ENCODE peak calls at places on chromosomes 16 and 17, in eight cellular contexts. Q is NCI-H1105; E is NAMALWA; U is NCI-H187; F is activated naive CD4-positive, alpha-beta T cell; V is right cardiac atrium; L is A172; K is NCI-H69. M is an unnamed sample.

GRCh38 chr16:2308089-2308962 is 32.2 kb downstream of the ABCA3 start:
- DNase-seq in Q (no peak), E (no peak), U (peak), F (no peak), V (no peak), L (no peak), K (no peak), M (no peak)

GRCh38 chr17:39823407-39824054 is 40.6 kb downstream of the IKZF3 start:
- DNase-seq in Q (no peak), E (peak), U (no peak), F (no peak), V (no peak), L (no peak), K (no peak), M (no peak)

GRCh38 chr17:14334261-14334860 is 33.5 kb downstream of the HS3ST3B1 start:
- DNase-seq in Q (no peak), E (no peak), U (no peak), F (no peak), V (no peak), L (no peak), K (no peak), M (no peak)

GRCh38 chr17:3857261-3858105 is 11.4 kb upstream of the NCBP3 start:
- DNase-seq in Q (no peak), E (no peak), U (no peak), F (no peak), V (peak), L (no peak), K (no peak), M (no peak)

GRCh38 chr17:28552201-28552999 is at the start of gene UNC119:
- DNase-seq in Q (peak), E (peak), U (peak), F (no peak), V (peak), L (peak), K (peak), M (peak)

GRCh38 chr17:81309140-81309858 is 14.2 kb upstream of the SLC38A10 start:
- DNase-seq in Q (no peak), E (peak), U (no peak), F (no peak), V (peak), L (peak), K (peak), M (no peak)

GRCh38 chr17:57084802-57085447 is at the start of gene AKAP1:
- DNase-seq in Q (peak), E (peak), U (peak), F (peak), V (peak), L (peak), K (peak), M (peak)

GRCh38 chr17:29116652-29117439 is 63.4 kb downstream of the MYO18A start:
- DNase-seq in Q (peak), E (peak), U (no peak), F (peak), V (peak), L (peak), K (peak), M (peak)

GRCh38 chr16:48318630-48319029 is 66.6 kb downstream of the SIAH1 start:
- DNase-seq in Q (no peak), E (peak), U (no peak), F (no peak), V (no peak), L (no peak), K (no peak), M (no peak)

GRCh38 chr17:59093702-59094231 is 12.9 kb downstream of the TRIM37 start:
- DNase-seq in Q (no peak), E (no peak), U (no peak), F (no peak), V (no peak), L (peak), K (no peak), M (no peak)

GRCh38 chr16:46765050-46765449 is 16.9 kb upstream of the MYLK3 start:
- DNase-seq in Q (no peak), E (no peak), U (no peak), F (no peak), V (no peak), L (peak), K (no peak), M (no peak)

GRCh38 chr17:66782866-66783265 is 52.1 kb upstream of the CACNG5 start:
- DNase-seq in Q (no peak), E (no peak), U (no peak), F (no peak), V (no peak), L (no peak), K (no peak), M (no peak)

GRCh38 chr16:54783226-54783625 is 147.4 kb upstream of the IRX5 start:
- DNase-seq in Q (no peak), E (no peak), U (no peak), F (no peak), V (no peak), L (no peak), K (no peak), M (no peak)

GRCh38 chr17:11909348-11909747 is 87.9 kb downstream of the ZNF18 start:
- DNase-seq in Q (no peak), E (peak), U (no peak), F (no peak), V (no peak), L (no peak), K (no peak), M (no peak)

GRCh38 chr17:6430769-6431168 is 4.2 kb downstream of the AIPL1 start:
- DNase-seq in Q (no peak), E (no peak), U (no peak), F (no peak), V (no peak), L (no peak), K (no peak), M (no peak)

GRCh38 chr17:38851434-38851833 is 2.1 kb downstream of the RPL23 start:
- DNase-seq in Q (no peak), E (no peak), U (no peak), F (no peak), V (no peak), L (no peak), K (no peak), M (no peak)

GRCh38 chr16:50396770-50397525 is 28.2 kb upstream of the BRD7 start:
- DNase-seq in Q (no peak), E (no peak), U (no peak), F (no peak), V (no peak), L (peak), K (peak), M (no peak)

GRCh38 chr16:27314161-27314723 is 468 bp downstream of the IL4R start:
- DNase-seq in Q (no peak), E (peak), U (no peak), F (no peak), V (peak), L (peak), K (no peak), M (no peak)

GRCh38 chr17:40173778-40174135 is 3.5 kb upstream of the RAPGEFL1 start:
- DNase-seq in Q (no peak), E (no peak), U (no peak), F (no peak), V (no peak), L (no peak), K (no peak), M (no peak)

GRCh38 chr16:57365826-57366536 is 6.3 kb upstream of the CX3CL1 start:
- DNase-seq in Q (no peak), E (no peak), U (no peak), F (no peak), V (no peak), L (no peak), K (no peak), M (no peak)

GRCh38 chr16:83813818-83814653 is 6.3 kb downstream of the HSBP1 start:
- DNase-seq in Q (peak), E (peak), U (no peak), F (no peak), V (no peak), L (peak), K (peak), M (peak)

GRCh38 chr16:64182985-64183384 is 938.9 kb downstream of the CDH11 start:
- DNase-seq in Q (no peak), E (no peak), U (no peak), F (no peak), V (no peak), L (no peak), K (no peak), M (no peak)

GRCh38 chr16:2985457-2985856 is 5.2 kb upstream of the PKMYT1 start:
- DNase-seq in Q (no peak), E (no peak), U (no peak), F (no peak), V (peak), L (no peak), K (peak), M (no peak)

GRCh38 chr16:86756882-86757703 is 178.7 kb downstream of the FOXL1 start:
- DNase-seq in Q (no peak), E (no peak), U (no peak), F (no peak), V (no peak), L (no peak), K (no peak), M (no peak)

GRCh38 chr17:3556239-3556904 is 1.2 kb downstream of the TRPV3 start:
- DNase-seq in Q (no peak), E (no peak), U (no peak), F (no peak), V (no peak), L (no peak), K (no peak), M (no peak)

GRCh38 chr16:61998460-61998859 is 37.8 kb downstream of the CDH8 start:
- DNase-seq in Q (no peak), E (no peak), U (no peak), F (no peak), V (no peak), L (no peak), K (peak), M (no peak)

GRCh38 chr16:17602678-17603077 is 131.9 kb upstream of the XYLT1 start:
- DNase-seq in Q (no peak), E (no peak), U (no peak), F (no peak), V (no peak), L (no peak), K (no peak), M (no peak)

M was measured in NCI-H2227 treated with DMSO at 0.1 percent for 48 hours.